ENCODE peak calls at places on chromosomes 16 and 17, in four cellular contexts. O is GM23338, W is mesenchymal stem cell, J is IMR-90. L is an unnamed sample.

GRCh38 chr16:11114366-11115164 is 141.4 kb downstream of the SOCS1 start:
- DNase-seq in J (no peak), W (no peak), O (peak), L (no peak)

GRCh38 chr17:60659156-60659555 is 18.5 kb upstream of the BCAS3 start:
- DNase-seq in W (no peak), O (no peak), J (no peak), L (no peak)

GRCh38 chr17:34207572-34207971 is 47.5 kb upstream of the CCL2 start:
- DNase-seq in W (no peak), O (no peak), J (no peak), L (no peak)

GRCh38 chr17:38351412-38352222 is at the start of gene SOCS7:
- DNase-seq in W (peak), O (peak), J (peak), L (peak)

GRCh38 chr16:46903255-46903905 is 19.2 kb downstream of the GPT2 start:
- DNase-seq in W (no peak), J (no peak), O (no peak), L (no peak)

GRCh38 chr17:68868708-68869107 is 86.5 kb downstream of the ABCA8 start:
- DNase-seq in W (peak), O (no peak), J (peak), L (peak)

GRCh38 chr17:37230633-37231032 is 145.2 kb upstream of the C17orf78 start:
- DNase-seq in W (no peak), J (no peak), O (no peak), L (no peak)

GRCh38 chr16:85028638-85029412 is 1.2 kb downstream of the KIAA0513 start:
- DNase-seq in W (peak), O (no peak), J (peak), L (peak)

GRCh38 chr16:84093879-84094270 is 22.9 kb downstream of the MBTPS1 start:
- DNase-seq in J (no peak), O (no peak), W (no peak), L (no peak)

GRCh38 chr16:27269300-27270150 is 953 bp upstream of the NSMCE1 start:
- DNase-seq in W (no peak), O (no peak), J (no peak), L (no peak)

GRCh38 chr17:1730345-1731193 is 6.1 kb downstream of the WDR81 start:
- DNase-seq in J (peak), O (no peak), W (peak), L (no peak)

GRCh38 chr16:67661864-67662652 is 1.3 kb downstream of the PARD6A start:
- DNase-seq in J (no peak), W (no peak), O (no peak), L (no peak)

DNA sequence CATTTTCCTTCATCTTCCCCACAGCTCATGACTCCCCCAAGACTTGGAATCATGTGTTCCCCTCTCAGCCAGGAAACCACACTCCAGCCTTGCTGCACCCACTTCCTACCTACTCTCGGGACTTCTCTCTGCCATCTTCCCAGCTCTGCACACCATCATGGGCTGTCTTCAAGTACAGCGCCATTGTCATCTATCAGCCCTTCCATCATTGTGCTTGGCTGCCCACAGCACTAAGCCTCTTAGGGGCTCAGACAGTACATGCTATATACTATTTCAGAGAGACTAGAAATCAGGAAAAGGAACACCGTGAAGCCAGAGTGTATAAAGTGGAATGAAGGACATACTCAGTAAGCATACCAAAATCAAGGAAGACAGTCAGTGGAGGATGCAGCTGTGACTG is 64.7 kb downstream of the CDH11 start:
- DNase-seq in W (no peak), O (no peak), J (no peak), L (no peak)
- H2AFZ ChIP-seq in W (no peak), O (no peak), J (no peak), L (no peak)

GRCh38 chr17:78294356-78294755 is 62.9 kb downstream of the TMEM235 start:
- DNase-seq in W (no peak), J (no peak), O (no peak), L (no peak)
- H2AFZ ChIP-seq in W (no peak), J (peak), O (peak), L (peak)

GRCh38 chr16:8579559-8579958 is 10.8 kb downstream of the TMEM114 start:
- DNase-seq in O (no peak), W (no peak), J (no peak), L (no peak)

GRCh38 chr16:8583199-8583598 is 7.1 kb downstream of the TMEM114 start:
- DNase-seq in O (no peak), J (peak), W (peak), L (no peak)

GRCh38 chr16:8585942-8586341 is 4.4 kb downstream of the TMEM114 start:
- DNase-seq in J (no peak), W (no peak), O (no peak), L (no peak)

GRCh38 chr16:8583712-8584111 is 6.6 kb downstream of the TMEM114 start:
- DNase-seq in W (no peak), J (no peak), O (peak), L (no peak)

GRCh38 chr16:8581923-8582580 is 8.3 kb downstream of the TMEM114 start:
- DNase-seq in O (no peak), W (peak), J (no peak), L (no peak)
- H2AFZ ChIP-seq in O (no peak), W (no peak), J (no peak), L (no peak)

DNA sequence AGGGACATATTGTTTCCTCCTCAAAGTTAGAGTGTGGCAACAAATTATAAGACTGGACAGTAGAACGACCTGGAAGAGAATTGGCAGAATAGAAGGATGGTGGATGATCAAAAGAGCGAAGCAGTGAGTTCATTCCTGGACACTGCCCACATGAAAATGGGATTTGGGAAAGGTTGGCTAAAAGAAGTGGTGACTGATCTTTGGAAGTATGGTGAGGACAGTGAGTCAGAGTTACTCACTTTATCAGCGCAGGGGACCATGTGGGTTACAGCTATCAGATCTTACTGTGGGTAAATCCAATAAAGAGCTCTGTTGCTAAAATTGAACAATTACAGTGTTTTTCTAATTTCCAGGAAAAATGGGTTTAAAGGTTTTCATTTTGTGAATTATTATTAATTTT is 2.7 kb upstream of the TANC2 start:
- DNase-seq in J (peak), O (no peak), W (peak), L (peak)
- H2AFZ ChIP-seq in J (no peak), O (no peak), W (no peak), L (no peak)